ENCODE peak calls at places on chromosome 1, in four cellular contexts. Y is A172, Z is body of pancreas, V is WTC11. T is an unnamed sample.

GRCh38 chr1:223731076-223731770 is 18.9 kb downstream of the CAPN2 start:
- DNase-seq in V (no peak), Z (peak), Y (peak), T (no peak)

GRCh38 chr1:226644541-226645176 is 94.4 kb downstream of the ITPKB start:
- DNase-seq in Z (peak), Y (peak), V (no peak), T (no peak)

GRCh38 chr1:1357871-1358432 is 403 bp downstream of the MXRA8 start:
- DNase-seq in Z (no peak), Y (no peak), V (no peak), T (no peak)

GRCh38 chr1:56387071-56387747 is 192.2 kb downstream of the PLPP3 start:
- DNase-seq in Y (no peak), V (no peak), Z (no peak), T (peak)

GRCh38 chr1:40740992-40741736 is 42.4 kb upstream of the KCNQ4 start:
- DNase-seq in V (no peak), Z (no peak), Y (no peak), T (no peak)

GRCh38 chr1:164638506-164639202 is 79.7 kb downstream of the PBX1 start:
- DNase-seq in Z (peak), V (no peak), Y (no peak), T (no peak)

GRCh38 chr1:32351859-32352745 is 10.2 kb downstream of the FAM229A start:
- DNase-seq in Y (no peak), V (peak), Z (peak), T (peak)

GRCh38 chr1:100039571-100039970 is 69.8 kb downstream of the SLC35A3 start:
- DNase-seq in V (no peak), Y (no peak), Z (no peak), T (no peak)

GRCh38 chr1:33029921-33030320 is 6.8 kb downstream of the AK2 start:
- DNase-seq in V (no peak), Y (no peak), Z (no peak), T (no peak)

T was measured in SW480.